ENCODE peak calls at places on chromosomes 13 and 19, in six cellular contexts. One of them, this sample, is unnamed.

GRCh38 chr19:410243-410781 is 1.4 kb upstream of the C2CD4C start:
- DNase-seq in K562: no peak
- DNase-seq in breast epithelium: no peak
- DNase-seq in stomach: no peak
- DNase-seq in sigmoid colon: no peak
- DNase-seq in spleen: peak; percentile 54
- DNase-seq in this sample: no peak

GRCh38 chr19:19964416-19964815 is 63.7 kb downstream of the ZNF93 start:
- DNase-seq in K562: no peak
- DNase-seq in breast epithelium: no peak
- DNase-seq in stomach: no peak
- DNase-seq in sigmoid colon: no peak
- DNase-seq in spleen: no peak
- DNase-seq in this sample: no peak

GRCh38 chr19:56084835-56085536 is 36.1 kb downstream of the ZNF787 start:
- DNase-seq in K562: no peak
- DNase-seq in breast epithelium: peak; percentile 50
- DNase-seq in stomach: no peak
- DNase-seq in sigmoid colon: no peak
- DNase-seq in spleen: peak; percentile 59
- DNase-seq in this sample: no peak

GRCh38 chr19:41269571-41269970 is 5.4 kb downstream of the HNRNPUL1 start:
- DNase-seq in K562: no peak
- DNase-seq in breast epithelium: no peak
- DNase-seq in stomach: no peak
- DNase-seq in sigmoid colon: no peak
- DNase-seq in spleen: no peak
- DNase-seq in this sample: no peak

GRCh38 chr13:109162248-109163051 is 533.0 kb downstream of the MYO16 start:
- DNase-seq in K562: no peak
- DNase-seq in breast epithelium: no peak
- DNase-seq in stomach: no peak
- DNase-seq in sigmoid colon: no peak
- DNase-seq in spleen: no peak
- DNase-seq in this sample: peak; percentile 22

GRCh38 chr13:46010148-46010547 is 42.4 kb downstream of the ZC3H13 start:
- DNase-seq in K562: peak; percentile 3
- DNase-seq in breast epithelium: no peak
- DNase-seq in stomach: no peak
- DNase-seq in sigmoid colon: no peak
- DNase-seq in spleen: no peak
- DNase-seq in this sample: no peak

GRCh38 chr13:39571502-39572092 is 31.4 kb downstream of the LHFPL6 start:
- DNase-seq in K562: no peak
- DNase-seq in breast epithelium: no peak
- DNase-seq in stomach: no peak
- DNase-seq in sigmoid colon: no peak
- DNase-seq in spleen: no peak
- DNase-seq in this sample: no peak

GRCh38 chr13:45626731-45627374 is 11.3 kb upstream of the ERICH6B start:
- DNase-seq in K562: no peak
- DNase-seq in breast epithelium: no peak
- DNase-seq in stomach: no peak
- DNase-seq in sigmoid colon: no peak
- DNase-seq in spleen: no peak
- DNase-seq in this sample: no peak

GRCh38 chr19:46180701-46181385 is 32.8 kb downstream of the IGFL2 start:
- DNase-seq in K562: no peak
- DNase-seq in breast epithelium: no peak
- DNase-seq in stomach: no peak
- DNase-seq in sigmoid colon: no peak
- DNase-seq in spleen: no peak
- DNase-seq in this sample: no peak

GRCh38 chr19:48480476-48481190 is 11.5 kb downstream of the CYTH2 start:
- DNase-seq in K562: no peak
- DNase-seq in breast epithelium: no peak
- DNase-seq in stomach: no peak
- DNase-seq in sigmoid colon: no peak
- DNase-seq in spleen: peak; percentile 91
- DNase-seq in this sample: peak; percentile 55

GRCh38 chr13:79392882-79393563 is 13.0 kb downstream of the RBM26 start:
- DNase-seq in K562: peak; percentile 58
- DNase-seq in breast epithelium: no peak
- DNase-seq in stomach: no peak
- DNase-seq in sigmoid colon: no peak
- DNase-seq in spleen: no peak
- DNase-seq in this sample: no peak

GRCh38 chr19:11581740-11582139 is 4.3 kb upstream of the ACP5 start:
- DNase-seq in K562: peak; percentile 81
- DNase-seq in breast epithelium: no peak
- DNase-seq in stomach: no peak
- DNase-seq in sigmoid colon: no peak
- DNase-seq in spleen: peak; percentile 89
- DNase-seq in this sample: peak; percentile 25

GRCh38 chr13:39051157-39051556 is 12.9 kb downstream of the NHLRC3 start:
- DNase-seq in K562: peak; percentile 15
- DNase-seq in breast epithelium: no peak
- DNase-seq in stomach: no peak
- DNase-seq in sigmoid colon: no peak
- DNase-seq in spleen: no peak
- DNase-seq in this sample: no peak

GRCh38 chr19:48419158-48419920 is 25.9 kb downstream of the GRIN2D start:
- DNase-seq in K562: peak; percentile 64
- DNase-seq in breast epithelium: no peak
- DNase-seq in stomach: peak; percentile 49
- DNase-seq in sigmoid colon: peak; percentile 71
- DNase-seq in spleen: peak; percentile 87
- DNase-seq in this sample: peak; percentile 75

GRCh38 chr13:40319699-40320586 is 346.5 kb downstream of the FOXO1 start:
- DNase-seq in K562: no peak
- DNase-seq in breast epithelium: no peak
- DNase-seq in stomach: no peak
- DNase-seq in sigmoid colon: no peak
- DNase-seq in spleen: no peak
- DNase-seq in this sample: no peak

GRCh38 chr19:41754596-41754995 is 734 bp upstream of the CEACAM6 start:
- DNase-seq in K562: no peak
- DNase-seq in breast epithelium: no peak
- DNase-seq in stomach: no peak
- DNase-seq in sigmoid colon: no peak
- DNase-seq in spleen: no peak
- DNase-seq in this sample: no peak

GRCh38 chr13:107809125-107809524 is 406.2 kb downstream of the LIG4 start:
- DNase-seq in K562: no peak
- DNase-seq in breast epithelium: no peak
- DNase-seq in stomach: no peak
- DNase-seq in sigmoid colon: no peak
- DNase-seq in spleen: no peak
- DNase-seq in this sample: no peak

GRCh38 chr13:36345438-36346221 is 564 bp downstream of the SPART start:
- DNase-seq in K562: peak; percentile 80
- DNase-seq in breast epithelium: peak; percentile 68
- DNase-seq in stomach: peak; percentile 67
- DNase-seq in sigmoid colon: peak; percentile 92
- DNase-seq in spleen: peak; percentile 85
- DNase-seq in this sample: peak; percentile 60

GRCh38 chr19:32580353-32580900 is 563 bp upstream of the PDCD5 start:
- DNase-seq in K562: no peak
- DNase-seq in breast epithelium: no peak
- DNase-seq in stomach: no peak
- DNase-seq in sigmoid colon: no peak
- DNase-seq in spleen: no peak
- DNase-seq in this sample: no peak

GRCh38 chr19:35484637-35485036 is 5.6 kb downstream of the KRTDAP start:
- DNase-seq in K562: no peak
- DNase-seq in breast epithelium: no peak
- DNase-seq in stomach: no peak
- DNase-seq in sigmoid colon: no peak
- DNase-seq in spleen: peak; percentile 63
- DNase-seq in this sample: no peak

GRCh38 chr19:35521124-35521743 is 6.9 kb downstream of the SBSN start:
- DNase-seq in K562: no peak
- DNase-seq in breast epithelium: no peak
- DNase-seq in stomach: no peak
- DNase-seq in sigmoid colon: no peak
- DNase-seq in spleen: no peak
- DNase-seq in this sample: no peak

GRCh38 chr19:4077800-4078683 is 11.3 kb upstream of the ZBTB7A start:
- DNase-seq in K562: peak; percentile 66
- DNase-seq in breast epithelium: peak; percentile 42
- DNase-seq in stomach: peak; percentile 63
- DNase-seq in sigmoid colon: peak; percentile 89
- DNase-seq in spleen: peak; percentile 93
- DNase-seq in this sample: peak; percentile 86

GRCh38 chr13:110635405-110636002 is 20.2 kb downstream of the NAXD start:
- DNase-seq in K562: no peak
- DNase-seq in breast epithelium: no peak
- DNase-seq in stomach: no peak
- DNase-seq in sigmoid colon: no peak
- DNase-seq in spleen: no peak
- DNase-seq in this sample: no peak
- TF ChIP-seq POLR2AphosphoS5 in K562: no peak
- TF ChIP-seq POLR2AphosphoS5 in breast epithelium: no peak
- TF ChIP-seq POLR2AphosphoS5 in stomach: no peak
- TF ChIP-seq POLR2AphosphoS5 in sigmoid colon: no peak
- TF ChIP-seq POLR2AphosphoS5 in spleen: no peak
- TF ChIP-seq POLR2AphosphoS5 in this sample: no peak

DNA sequence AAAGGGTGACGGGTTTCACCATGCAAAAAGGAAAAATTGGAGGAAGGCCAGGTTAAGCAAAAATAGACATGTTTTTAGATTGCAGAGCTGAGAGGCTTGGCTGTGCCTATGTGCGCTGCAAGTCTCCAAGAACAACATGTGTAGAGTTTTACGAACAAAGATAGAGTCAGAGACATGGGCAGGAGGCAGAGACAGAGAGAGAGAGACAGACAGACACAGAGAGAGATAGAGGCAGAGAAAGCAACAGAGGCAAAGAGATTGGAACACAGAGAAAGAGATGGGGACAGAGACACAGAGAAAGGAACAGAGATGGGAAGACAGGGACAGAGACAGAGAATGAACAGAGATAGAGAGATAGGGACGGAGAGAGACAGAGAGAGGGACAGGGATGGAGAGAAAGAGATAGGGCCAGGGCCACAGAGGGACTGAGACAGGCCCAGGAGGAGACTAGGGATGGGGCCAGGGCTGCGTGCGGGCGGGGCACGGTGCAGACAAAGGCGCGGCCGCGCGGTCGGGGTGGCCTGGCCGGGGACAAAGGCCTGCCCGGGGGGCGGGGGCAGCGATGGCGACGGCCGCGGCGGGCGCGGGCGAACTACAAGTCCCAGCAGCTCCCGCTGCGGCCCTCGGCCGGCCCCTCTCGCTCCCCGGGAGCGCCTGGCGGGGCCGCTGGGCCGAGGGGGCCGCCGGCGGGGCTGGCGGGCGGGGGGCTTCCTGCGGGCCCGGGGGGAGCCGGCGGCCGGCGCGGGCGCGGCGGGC is at the start of gene ZNF358:
- DNase-seq in K562: peak; percentile 82
- DNase-seq in breast epithelium: peak; percentile 53
- DNase-seq in stomach: peak; percentile 78
- DNase-seq in sigmoid colon: peak; percentile 88
- DNase-seq in spleen: peak; percentile 90
- DNase-seq in this sample: peak; percentile 86
- TF ChIP-seq POLR2A in K562: peak; percentile 33
- TF ChIP-seq POLR2A in breast epithelium: no peak
- TF ChIP-seq POLR2A in stomach: no peak
- TF ChIP-seq POLR2A in sigmoid colon: no peak
- TF ChIP-seq POLR2A in spleen: no peak
- TF ChIP-seq POLR2A in this sample: peak; percentile 18

GRCh38 chr13:112229992-112230872 is 145.9 kb upstream of the SPACA7 start:
- DNase-seq in K562: no peak
- DNase-seq in breast epithelium: no peak
- DNase-seq in stomach: no peak
- DNase-seq in sigmoid colon: no peak
- DNase-seq in spleen: peak; percentile 41
- DNase-seq in this sample: no peak
- H3K27me3 ChIP-seq in K562: peaks cover 43% of the 10 kb centered on the region
- H3K27me3 ChIP-seq in breast epithelium: peaks cover 17% of the 10 kb centered on the region
- H3K27me3 ChIP-seq in stomach: no peaks in the 10 kb centered on the region
- H3K27me3 ChIP-seq in sigmoid colon: no peaks in the 10 kb centered on the region
- H3K27me3 ChIP-seq in spleen: peaks cover 13% of the 10 kb centered on the region
- H3K27me3 ChIP-seq in this sample: no peaks in the 10 kb centered on the region

DNA sequence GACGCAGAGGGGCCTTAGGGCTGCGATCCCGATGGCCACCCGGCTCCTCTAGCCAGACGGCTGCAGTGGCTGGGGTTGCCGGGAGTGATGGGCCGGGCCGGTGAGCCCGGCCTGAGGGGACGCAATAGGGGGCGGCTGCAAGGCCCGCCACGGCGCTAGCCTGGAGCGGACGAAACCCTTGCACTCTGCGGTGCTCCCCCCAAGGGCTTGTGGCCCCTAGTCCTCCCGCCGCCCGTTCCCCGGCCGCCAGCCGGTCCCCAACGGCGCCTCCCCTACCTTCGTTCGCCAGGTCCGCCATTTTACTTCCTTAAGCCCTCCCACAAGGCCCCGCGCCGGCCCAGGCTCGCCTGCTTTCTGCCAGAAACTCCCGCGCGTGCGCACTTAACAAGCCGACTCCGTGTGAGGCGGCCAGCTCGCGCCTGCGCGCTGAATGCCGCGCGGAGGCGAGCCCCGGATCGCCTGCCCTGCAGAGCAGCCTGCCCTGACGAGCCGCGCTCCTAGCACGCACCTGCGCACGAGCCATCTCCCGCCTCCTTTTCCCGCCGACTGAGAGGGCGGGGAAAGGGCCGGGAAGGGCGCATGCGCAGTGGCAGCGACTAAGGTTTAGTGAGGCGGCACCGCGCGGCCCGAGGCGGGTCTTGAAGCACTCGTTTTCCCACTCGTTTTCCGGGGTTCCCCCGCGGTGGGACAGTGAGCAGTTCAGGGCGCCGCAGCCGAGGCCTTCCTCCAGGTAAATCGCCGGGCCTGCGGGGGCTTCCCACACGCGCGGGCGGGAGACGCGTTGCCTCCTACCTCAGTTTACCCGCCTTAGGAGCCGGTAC is at the start of gene RANBP3:
- DNase-seq in K562: peak; percentile 99
- DNase-seq in breast epithelium: peak; percentile 98
- DNase-seq in stomach: peak; percentile 100
- DNase-seq in sigmoid colon: peak; percentile 99
- DNase-seq in spleen: peak; percentile 100
- DNase-seq in this sample: peak; percentile 99
- TF ChIP-seq POLR2AphosphoS5 in K562: peak; percentile 58
- TF ChIP-seq POLR2AphosphoS5 in breast epithelium: no peak
- TF ChIP-seq POLR2AphosphoS5 in stomach: peak; percentile 87
- TF ChIP-seq POLR2AphosphoS5 in sigmoid colon: peak; percentile 91
- TF ChIP-seq POLR2AphosphoS5 in spleen: peak; percentile 95
- TF ChIP-seq POLR2AphosphoS5 in this sample: peak; percentile 84

GRCh38 chr19:38701455-38702063 is 42.7 kb downstream of the CAPN12 start:
- DNase-seq in K562: no peak
- DNase-seq in breast epithelium: no peak
- DNase-seq in stomach: no peak
- DNase-seq in sigmoid colon: no peak
- DNase-seq in spleen: no peak
- DNase-seq in this sample: peak; percentile 61
- TF ChIP-seq POLR2A in K562: no peak
- TF ChIP-seq POLR2A in breast epithelium: no peak
- TF ChIP-seq POLR2A in stomach: no peak
- TF ChIP-seq POLR2A in sigmoid colon: no peak
- TF ChIP-seq POLR2A in spleen: no peak
- TF ChIP-seq POLR2A in this sample: no peak

This sample was measured in transverse colon.